ENCODE peak calls at places on chromosomes 11 and 22, in four cellular contexts. B is RPMI7951, A is NCI-H2029 treated with DMSO at 0.1 percent for 48 hours, R is activated gamma-delta T cell treated with Interleukin-2 at 50 U/mL for 16 hours. C is an unnamed sample.

GRCh38 chr11:83502041-83502440 is 215.9 kb upstream of the CCDC90B start:
- DNase-seq in B (no peak), R (no peak), A (no peak), C (peak; percentile 13)

GRCh38 chr11:66619080-66619554 is 2.7 kb downstream of the RBM14 start:
- DNase-seq in B (peak; percentile 45), A (no peak), R (peak; percentile 12), C (peak; percentile 88)

GRCh38 chr11:46381046-46381835 is at the start of gene MDK:
- DNase-seq in A (no peak), B (no peak), R (no peak), C (no peak)

GRCh38 chr11:16923987-16924386 is 90.2 kb downstream of the PLEKHA7 start:
- DNase-seq in A (no peak), R (no peak), B (no peak), C (no peak)

GRCh38 chr11:18722293-18722637 is 3.7 kb downstream of the IGSF22 start:
- DNase-seq in B (no peak), A (no peak), R (no peak), C (no peak)

GRCh38 chr11:121154473-121154872 is 53.4 kb downstream of the TECTA start:
- DNase-seq in R (no peak), A (no peak), B (no peak), C (no peak)

GRCh38 chr11:66745356-66746235 is 16.6 kb upstream of the SPTBN2 start:
- DNase-seq in R (peak; percentile 31), A (no peak), B (no peak), C (no peak)

GRCh38 chr22:49533886-49534285 is 293.8 kb downstream of the BRD1 start:
- DNase-seq in A (no peak), R (no peak), B (no peak), C (no peak)

GRCh38 chr11:30381879-30382278 is 59.0 kb downstream of the ARL14EP start:
- DNase-seq in R (no peak), B (no peak), A (no peak), C (no peak)

GRCh38 chr11:119729581-119730346 is 764 bp upstream of the NECTIN1 start:
- DNase-seq in R (no peak), B (peak; percentile 91), A (no peak), C (peak; percentile 57)

GRCh38 chr22:44783581-44783980 is 31.2 kb downstream of the ARHGAP8 start:
- DNase-seq in B (no peak), R (no peak), A (no peak), C (no peak)

GRCh38 chr22:19571995-19572394 is 47.8 kb upstream of the CLDN5 start:
- DNase-seq in R (no peak), A (no peak), B (no peak), C (no peak)

GRCh38 chr22:18032455-18033101 is 8.2 kb upstream of the MICAL3 start:
- DNase-seq in R (no peak), B (peak; percentile 93), A (no peak), C (peak; percentile 43)

GRCh38 chr11:112412383-112412782 is 151.7 kb upstream of the PLET1 start:
- DNase-seq in R (no peak), A (no peak), B (peak; percentile 22), C (peak; percentile 61)

GRCh38 chr22:26912985-26913384 is 255.6 kb downstream of the MIAT start:
- DNase-seq in A (no peak), B (no peak), R (no peak), C (no peak)

GRCh38 chr22:25120093-25120561 is 79.5 kb upstream of the CRYBB3 start:
- DNase-seq in B (peak; percentile 16), A (peak; percentile 84), R (no peak), C (no peak)

GRCh38 chr11:64777449-64778222 is 706 bp downstream of the SF1 start:
- DNase-seq in R (peak; percentile 81), A (peak; percentile 45), B (peak; percentile 79), C (peak; percentile 86)

GRCh38 chr22:44996648-44997047 is 13.2 kb downstream of the PHF21B start:
- DNase-seq in B (no peak), A (no peak), R (no peak), C (no peak)

GRCh38 chr22:31244044-31244942 is 32.2 kb downstream of the LIMK2 start:
- DNase-seq in A (no peak), R (no peak), B (peak; percentile 76), C (peak; percentile 95)

GRCh38 chr22:37284807-37285355 is 2.6 kb downstream of the CYTH4 start:
- DNase-seq in A (no peak), R (peak; percentile 64), B (no peak), C (no peak)

GRCh38 chr11:118658372-118659313 is 20.8 kb downstream of the TREH start:
- DNase-seq in R (no peak), A (no peak), B (no peak), C (no peak)

GRCh38 chr22:38205261-38206128 is 3.7 kb downstream of the MAFF start:
- DNase-seq in R (no peak), A (no peak), B (no peak), C (peak; percentile 63)

C was measured in iris pigment epithelial cell.